ENCODE peak calls at places on chromosomes 7 and 10, in six cellular contexts. W, T, V, Q, P and H are unnamed samples.

GRCh38 chr10:123585477-123586445 is 80.4 kb upstream of the GPR26 start:
- DNase-seq in W (no peak), T (no peak), V (no peak), Q (no peak), P (no peak), H (no peak)

GRCh38 chr7:93569189-93569588 is 5.3 kb downstream of the CALCR start:
- DNase-seq in W (no peak), T (no peak), V (no peak), Q (no peak), P (no peak), H (no peak)

GRCh38 chr10:99540673-99541531 is 8.2 kb downstream of the NKX2-3 start:
- DNase-seq in W (no peak), T (peak; percentile 78), V (no peak), Q (no peak), P (no peak), H (peak; percentile 65)

GRCh38 chr7:155925682-155926081 is 113.4 kb upstream of the SHH start:
- DNase-seq in W (no peak), T (no peak), V (no peak), Q (no peak), P (no peak), H (no peak)

GRCh38 chr10:127013696-127014095 is 108.5 kb downstream of the DOCK1 start:
- DNase-seq in W (no peak), T (no peak), V (no peak), Q (no peak), P (no peak), H (no peak)

GRCh38 chr7:127064-127598 is 65.2 kb upstream of the FAM20C start:
- DNase-seq in W (no peak), T (no peak), V (no peak), Q (peak; percentile 76), P (no peak), H (no peak)

GRCh38 chr7:3579638-3580219 is 278.7 kb downstream of the SDK1 start:
- DNase-seq in W (no peak), T (no peak), V (no peak), Q (no peak), P (no peak), H (no peak)

GRCh38 chr7:157008-157310 is 35.4 kb upstream of the FAM20C start:
- DNase-seq in W (no peak), T (no peak), V (no peak), Q (no peak), P (no peak), H (no peak)

GRCh38 chr7:35624299-35625186 is 70.4 kb downstream of the HERPUD2 start:
- DNase-seq in W (no peak), T (no peak), V (peak; percentile 11), Q (no peak), P (peak; percentile 64), H (peak; percentile 72)

GRCh38 chr10:130808243-130808642 is 503.3 kb downstream of the TCERG1L start:
- DNase-seq in W (no peak), T (no peak), V (no peak), Q (peak; percentile 64), P (no peak), H (no peak)

GRCh38 chr7:79055722-79056415 is 397.6 kb downstream of the MAGI2 start:
- DNase-seq in W (no peak), T (no peak), V (peak; percentile 74), Q (no peak), P (no peak), H (no peak)

GRCh38 chr7:78634073-78634472 is 819.4 kb downstream of the MAGI2 start:
- DNase-seq in W (no peak), T (no peak), V (no peak), Q (no peak), P (no peak), H (peak; percentile 5)

GRCh38 chr7:45129181-45129800 is 17.8 kb upstream of the TBRG4 start:
- DNase-seq in W (no peak), T (no peak), V (no peak), Q (no peak), P (no peak), H (no peak)

GRCh38 chr7:55127622-55128081 is 108.8 kb downstream of the EGFR start:
- DNase-seq in W (no peak), T (no peak), V (no peak), Q (no peak), P (no peak), H (no peak)

GRCh38 chr10:69394020-69394419 is 22.7 kb downstream of the TACR2 start:
- DNase-seq in W (no peak), T (no peak), V (no peak), Q (no peak), P (no peak), H (no peak)

GRCh38 chr10:11298116-11298515 is 280.4 kb downstream of the CELF2 start:
- DNase-seq in W (no peak), T (no peak), V (no peak), Q (peak; percentile 78), P (no peak), H (peak; percentile 54)

GRCh38 chr10:103090911-103091310 is 102.2 kb downstream of the NT5C2 start:
- DNase-seq in W (no peak), T (no peak), V (no peak), Q (no peak), P (no peak), H (no peak)

GRCh38 chr7:26188291-26188999 is 12.1 kb downstream of the HNRNPA2B1 start:
- DNase-seq in W (no peak), T (no peak), V (no peak), Q (no peak), P (no peak), H (no peak)

GRCh38 chr7:1638113-1638726 is 31.9 kb upstream of the ELFN1 start:
- DNase-seq in W (no peak), T (no peak), V (no peak), Q (no peak), P (peak; percentile 20), H (no peak)

GRCh38 chr7:43834463-43835251 is 34.7 kb downstream of the MRPS24 start:
- DNase-seq in W (no peak), T (no peak), V (no peak), Q (no peak), P (no peak), H (no peak)

GRCh38 chr10:60732240-60733188 is 45.8 kb upstream of the CDK1 start:
- DNase-seq in W (no peak), T (no peak), V (peak; percentile 49), Q (no peak), P (no peak), H (peak; percentile 30)
- H3K27ac ChIP-seq in W (no peak overlapping the region), T (peak overlapping the region; percentile 83), V (peak overlapping the region; percentile 87), Q (peak overlapping the region; percentile 81), P (no peak overlapping the region), H (no peak overlapping the region)

GRCh38 chr7:134870781-134871180 is 91.3 kb downstream of the CALD1 start:
- DNase-seq in W (no peak), T (no peak), V (no peak), Q (no peak), P (no peak), H (no peak)
- H3K27ac ChIP-seq in W (peak overlapping the region; percentile 8), T (no peak overlapping the region), V (no peak overlapping the region), Q (no peak overlapping the region), P (no peak overlapping the region), H (no peak overlapping the region)

GRCh38 chr10:132467464-132468149 is 70.0 kb upstream of the INPP5A start:
- DNase-seq in W (no peak), T (no peak), V (peak; percentile 73), Q (no peak), P (no peak), H (no peak)
- H3K27ac ChIP-seq in W (peak overlapping the region; percentile 95), T (peak overlapping the region; percentile 47), V (peak overlapping the region; percentile 76), Q (peak overlapping the region; percentile 98), P (no peak overlapping the region), H (no peak overlapping the region)

GRCh38 chr10:78029294-78030226 is at the start of gene POLR3A:
- DNase-seq in W (peak; percentile 93), T (peak; percentile 97), V (peak; percentile 96), Q (peak; percentile 94), P (peak; percentile 90), H (peak; percentile 97)

GRCh38 chr10:78023741-78024140 is 5.6 kb downstream of the POLR3A start:
- DNase-seq in W (no peak), T (no peak), V (no peak), Q (no peak), P (no peak), H (no peak)

GRCh38 chr10:78025685-78026364 is 3.5 kb downstream of the POLR3A start:
- DNase-seq in W (no peak), T (no peak), V (no peak), Q (no peak), P (no peak), H (peak; percentile 73)

GRCh38 chr10:78033623-78034470 is at the start of gene RPS24:
- DNase-seq in W (peak; percentile 92), T (peak; percentile 97), V (peak; percentile 92), Q (peak; percentile 96), P (peak; percentile 92), H (peak; percentile 99)

GRCh38 chr10:78028438-78029293 is 649 bp downstream of the POLR3A start:
- DNase-seq in W (no peak), T (no peak), V (no peak), Q (no peak), P (peak; percentile 20), H (peak; percentile 55)
- H3K27ac ChIP-seq in W (peak overlapping the region; percentile 93), T (peak overlapping the region; percentile 65), V (peak overlapping the region; percentile 10), Q (peak overlapping the region; percentile 73), P (no peak overlapping the region), H (peak overlapping the region; percentile 77)

GRCh38 chr7:27873981-27874957 is 134.3 kb downstream of the TAX1BP1 start:
- DNase-seq in W (no peak), T (peak; percentile 77), V (peak; percentile 16), Q (no peak), P (no peak), H (peak; percentile 32)
- H3K27ac ChIP-seq in W (no peak overlapping the region), T (no peak overlapping the region), V (no peak overlapping the region), Q (peak overlapping the region; percentile 36), P (no peak overlapping the region), H (no peak overlapping the region)

GRCh38 chr7:71267734-71268133 is 135.8 kb downstream of the GALNT17 start:
- DNase-seq in W (no peak), T (no peak), V (no peak), Q (no peak), P (no peak), H (no peak)
- H3K27ac ChIP-seq in W (no peak overlapping the region), T (no peak overlapping the region), V (no peak overlapping the region), Q (no peak overlapping the region), P (no peak overlapping the region), H (no peak overlapping the region)